ENCODE peak calls at places on chromosomes 5 and 9, in five cellular contexts. X is LHCN-M2; R is activated CD4-positive, CD25-positive, alpha-beta regulatory T cell treated with anti-CD3 and anti-CD28 coated beads, Interleukin-2, amount 50 U/mL, for 16 hours; A is SK-MEL-5; G is fibroblast of the conjunctiva. S is an unnamed sample.

GRCh38 chr5:122154910-122155309 is 25.6 kb downstream of the ZNF474 start:
- DNase-seq in X (peak), R (no peak), A (no peak), G (peak), S (no peak)

GRCh38 chr5:173872887-173873286 is 15.3 kb upstream of the CPEB4 start:
- DNase-seq in X (no peak), R (no peak), A (no peak), G (no peak), S (no peak)

GRCh38 chr9:92965759-92966517 is 18.6 kb downstream of the FGD3 start:
- DNase-seq in X (no peak), R (no peak), A (no peak), G (no peak), S (no peak)

GRCh38 chr5:9898319-9898718 is 268.2 kb upstream of the TAS2R1 start:
- DNase-seq in X (peak), R (no peak), A (peak), G (peak), S (peak)

GRCh38 chr5:134371834-134372340 is 518 bp downstream of the UBE2B start:
- DNase-seq in X (peak), R (no peak), A (peak), G (peak), S (peak)

GRCh38 chr9:129239946-129240490 is 62.0 kb upstream of the IER5L start:
- DNase-seq in X (no peak), R (no peak), A (no peak), G (no peak), S (no peak)

GRCh38 chr5:111932628-111933027 is 175.6 kb upstream of the NREP start:
- DNase-seq in X (peak), R (no peak), A (no peak), G (no peak), S (peak)

GRCh38 chr9:125332527-125332926 is 70.9 kb downstream of the GAPVD1 start:
- DNase-seq in X (no peak), R (no peak), A (no peak), G (no peak), S (no peak)

GRCh38 chr5:123164019-123164418 is 75.0 kb downstream of the PRDM6 start:
- DNase-seq in X (no peak), R (no peak), A (no peak), G (no peak), S (no peak)

GRCh38 chr9:23232831-23233230 is 593.2 kb downstream of the ELAVL2 start:
- DNase-seq in X (no peak), R (no peak), A (no peak), G (no peak), S (no peak)

GRCh38 chr5:21810737-21811316 is 1042.3 kb downstream of the CDH12 start:
- DNase-seq in X (no peak), R (no peak), A (peak), G (peak), S (peak)

GRCh38 chr9:123738664-123739063 is 191.3 kb downstream of the DENND1A start:
- DNase-seq in X (no peak), R (no peak), A (peak), G (no peak), S (no peak)

GRCh38 chr9:14213504-14213903 is 100.4 kb downstream of the NFIB start:
- DNase-seq in X (no peak), R (no peak), A (no peak), G (no peak), S (no peak)

GRCh38 chr9:105993051-105993854 is 298.9 kb downstream of the TMEM38B start:
- DNase-seq in X (no peak), R (no peak), A (peak), G (no peak), S (no peak)

GRCh38 chr9:5631021-5631420 is 2.1 kb downstream of the RIC1 start:
- DNase-seq in X (no peak), R (no peak), A (no peak), G (no peak), S (no peak)

GRCh38 chr5:71790433-71790832 is 71.4 kb downstream of the CARTPT start:
- DNase-seq in X (no peak), R (no peak), A (no peak), G (no peak), S (no peak)

GRCh38 chr9:69215774-69216482 is 41.9 kb downstream of the TJP2 start:
- DNase-seq in X (no peak), R (no peak), A (peak), G (no peak), S (no peak)

GRCh38 chr9:90872835-90873294 is 71.2 kb downstream of the SYK start:
- DNase-seq in X (peak), R (no peak), A (peak), G (no peak), S (no peak)

GRCh38 chr5:100175346-100175745 is 359.8 kb upstream of the FAM174A start:
- DNase-seq in X (no peak), R (no peak), A (peak), G (no peak), S (no peak)

GRCh38 chr9:134656334-134657034 is 14.9 kb downstream of the COL5A1 start:
- DNase-seq in X (no peak), R (no peak), A (no peak), G (no peak), S (peak)

GRCh38 chr9:38294130-38294529 is 98.4 kb upstream of the ALDH1B1 start:
- DNase-seq in X (no peak), R (no peak), A (no peak), G (no peak), S (no peak)

GRCh38 chr5:57316798-57317327 is 143.0 kb downstream of the GPBP1 start:
- DNase-seq in X (peak), R (no peak), A (peak), G (peak), S (peak)

S was measured in bronchial epithelial cell.